ENCODE peak calls at places on chromosomes 2 and 18, in six cellular contexts. Z, I, C, R, J and F are unnamed samples.

GRCh38 chr18:12868576-12868975 is 15.5 kb downstream of the PTPN2 start:
- DNase-seq in Z (no peak), I (no peak), C (no peak), R (no peak), J (no peak), F (no peak)

GRCh38 chr18:77105021-77105420 is 27.6 kb downstream of the MBP start:
- DNase-seq in Z (no peak), I (no peak), C (no peak), R (peak), J (no peak), F (no peak)

GRCh38 chr18:79452190-79452990 is 56.7 kb downstream of the NFATC1 start:
- DNase-seq in Z (no peak), I (no peak), C (no peak), R (no peak), J (no peak), F (peak)

GRCh38 chr2:160695402-160696060 is 201.9 kb upstream of the RBMS1 start:
- DNase-seq in Z (peak), I (no peak), C (no peak), R (peak), J (no peak), F (no peak)

GRCh38 chr2:186714611-186715010 is 20.8 kb downstream of the FAM171B start:
- DNase-seq in Z (no peak), I (no peak), C (no peak), R (no peak), J (no peak), F (no peak)

GRCh38 chr18:37316468-37316867 is 249.1 kb downstream of the CELF4 start:
- DNase-seq in Z (no peak), I (no peak), C (no peak), R (no peak), J (no peak), F (no peak)

GRCh38 chr18:76410660-76411417 is 84.2 kb downstream of the ZNF516 start:
- DNase-seq in Z (no peak), I (no peak), C (no peak), R (no peak), J (no peak), F (no peak)

GRCh38 chr18:74234326-74235171 is 57.2 kb downstream of the CYB5A start:
- DNase-seq in Z (peak), I (no peak), C (no peak), R (peak), J (no peak), F (peak)

GRCh38 chr2:118246726-118247125 is 158.5 kb downstream of the INSIG2 start:
- DNase-seq in Z (peak), I (no peak), C (no peak), R (peak), J (no peak), F (no peak)

GRCh38 chr2:42048318-42049251 is 764 bp downstream of the PKDCC start:
- DNase-seq in Z (no peak), I (no peak), C (no peak), R (peak), J (no peak), F (peak)

GRCh38 chr2:228367356-228367755 is 185.9 kb upstream of the SPHKAP start:
- DNase-seq in Z (no peak), I (no peak), C (no peak), R (no peak), J (no peak), F (no peak)

GRCh38 chr2:98063289-98063688 is 23.7 kb upstream of the VWA3B start:
- DNase-seq in Z (no peak), I (no peak), C (no peak), R (no peak), J (no peak), F (no peak)

GRCh38 chr2:65353927-65354326 is 78.5 kb downstream of the SPRED2 start:
- DNase-seq in Z (no peak), I (peak), C (no peak), R (no peak), J (no peak), F (no peak)

GRCh38 chr2:233449071-233449901 is 95.0 kb downstream of the DGKD start:
- DNase-seq in Z (no peak), I (no peak), C (peak), R (peak), J (no peak), F (peak)

GRCh38 chr2:11563784-11564666 is 30.2 kb downstream of the GREB1 start:
- DNase-seq in Z (no peak), I (no peak), C (no peak), R (no peak), J (no peak), F (no peak)

GRCh38 chr2:10977003-10977402 is 65.3 kb downstream of the KCNF1 start:
- DNase-seq in Z (no peak), I (no peak), C (no peak), R (no peak), J (no peak), F (peak)

GRCh38 chr2:235264121-235264493 is 229.7 kb upstream of the AGAP1 start:
- DNase-seq in Z (no peak), I (no peak), C (no peak), R (no peak), J (no peak), F (no peak)

GRCh38 chr2:168340931-168341330 is 93.5 kb upstream of the STK39 start:
- DNase-seq in Z (no peak), I (no peak), C (no peak), R (peak), J (no peak), F (no peak)

GRCh38 chr18:53416985-53417384 is 807.5 kb downstream of the MBD2 start:
- DNase-seq in Z (no peak), I (no peak), C (no peak), R (no peak), J (no peak), F (no peak)

GRCh38 chr2:34570266-34570872 is 971.3 kb upstream of the FAM98A start:
- DNase-seq in Z (peak), I (peak), C (peak), R (peak), J (no peak), F (no peak)

GRCh38 chr2:169507698-169508097 is 1.8 kb upstream of the KLHL41 start:
- DNase-seq in Z (peak), I (peak), C (no peak), R (peak), J (no peak), F (peak)

GRCh38 chr2:55364189-55365055 is 55.2 kb downstream of the CCDC88A start:
- DNase-seq in Z (peak), I (no peak), C (peak), R (peak), J (no peak), F (no peak)

GRCh38 chr2:74092236-74092635 is 55.5 kb downstream of the BOLA3 start:
- DNase-seq in Z (no peak), I (no peak), C (peak), R (no peak), J (no peak), F (no peak)

GRCh38 chr2:153870308-153870707 is 1.4 kb upstream of the GALNT13 start:
- DNase-seq in Z (no peak), I (peak), C (peak), R (peak), J (no peak), F (no peak)

GRCh38 chr2:196170681-196171247 is 614 bp downstream of the STK17B start:
- DNase-seq in Z (peak), I (no peak), C (no peak), R (peak), J (no peak), F (peak)

GRCh38 chr2:9950521-9951271 is 797 bp upstream of the GRHL1 start:
- DNase-seq in Z (peak), I (peak), C (no peak), R (no peak), J (no peak), F (peak)

GRCh38 chr2:212539145-212539880 is 711 bp upstream of the ERBB4 start:
- DNase-seq in Z (no peak), I (peak), C (peak), R (no peak), J (no peak), F (peak)

GRCh38 chr18:45686892-45687611 is 36.9 kb upstream of the SLC14A1 start:
- DNase-seq in Z (no peak), I (no peak), C (no peak), R (no peak), J (peak), F (no peak)

GRCh38 chr2:62277688-62278087 is 81.8 kb downstream of the B3GNT2 start:
- DNase-seq in Z (no peak), I (no peak), C (no peak), R (no peak), J (no peak), F (no peak)